ENCODE peak calls at places on chromosomes 16 and 17, in nine cellular contexts. Q is PC-3, O is stomach, F is GM23338, C is tibial nerve, K is lung, I is fibroblast of lung, E is Caco-2, L is LNCaP clone FGC. N is an unnamed sample.

GRCh38 chr16:57612494-57612893 is 15.9 kb upstream of the ADGRG1 start:
- DNase-seq in K (no peak), I (no peak), E (no peak), L (no peak), F (no peak), C (no peak), O (peak), Q (no peak), N (no peak)

GRCh38 chr17:79524201-79524882 is 86.5 kb downstream of the RBFOX3 start:
- DNase-seq in K (no peak), O (no peak), Q (no peak), L (no peak), E (no peak), C (no peak), I (no peak), F (no peak), N (no peak)

GRCh38 chr17:75261336-75262111 is at the start of the genes GGA3 and MRPS7:
- DNase-seq in L (peak), F (peak), O (peak), C (peak), I (peak), K (peak), Q (peak), E (peak), N (peak)

GRCh38 chr17:56499799-56500388 is 93.6 kb upstream of the NOG start:
- DNase-seq in Q (peak), F (peak), L (peak), C (peak), E (peak), K (no peak), I (peak), O (no peak), N (no peak)

GRCh38 chr17:54903375-54903774 is 2.7 kb downstream of the TOM1L1 start:
- DNase-seq in Q (no peak), O (peak), E (peak), C (no peak), I (peak), K (peak), L (peak), F (no peak), N (no peak)

GRCh38 chr17:76955191-76955590 is 87.0 kb downstream of the MGAT5B start:
- DNase-seq in C (no peak), I (no peak), O (no peak), L (no peak), Q (no peak), K (no peak), F (no peak), E (no peak), N (no peak)

GRCh38 chr16:79600636-79601091 is at the start of gene MAF:
- DNase-seq in I (peak), L (peak), F (peak), C (peak), Q (peak), O (peak), K (peak), E (peak), N (peak)

GRCh38 chr17:67438669-67439068 is 61.6 kb downstream of the PITPNC1 start:
- DNase-seq in L (no peak), Q (no peak), C (no peak), E (no peak), F (peak), K (no peak), I (no peak), O (no peak), N (no peak)

GRCh38 chr17:81118308-81119221 is 46.7 kb upstream of the PVALEF start:
- DNase-seq in C (no peak), K (no peak), Q (no peak), O (no peak), F (no peak), I (no peak), L (no peak), E (no peak), N (no peak)

GRCh38 chr17:64217249-64217652 is 45.8 kb downstream of the TEX2 start:
- DNase-seq in Q (no peak), E (no peak), L (no peak), I (no peak), F (no peak), O (no peak), C (no peak), K (no peak), N (no peak)

GRCh38 chr16:85425061-85425662 is 188.0 kb upstream of the GSE1 start:
- DNase-seq in K (no peak), O (no peak), Q (no peak), F (no peak), C (no peak), I (no peak), L (no peak), E (no peak), N (no peak)

GRCh38 chr16:1347962-1348361 is 3.7 kb downstream of the TSR3 start:
- DNase-seq in O (no peak), F (no peak), L (no peak), E (no peak), K (no peak), C (no peak), I (no peak), Q (no peak), N (no peak)

GRCh38 chr16:1347286-1347855 is 4.3 kb downstream of the TSR3 start:
- DNase-seq in C (no peak), K (no peak), O (no peak), E (no peak), Q (no peak), I (no peak), L (no peak), F (no peak), N (no peak)

GRCh38 chr16:1345651-1346421 is 5.8 kb downstream of the TSR3 start:
- DNase-seq in O (no peak), F (no peak), E (no peak), K (no peak), L (no peak), C (no peak), Q (no peak), I (no peak), N (no peak)

GRCh38 chr16:1345087-1345486 is 6.6 kb downstream of the TSR3 start:
- DNase-seq in E (no peak), F (no peak), O (no peak), K (no peak), Q (no peak), L (no peak), I (no peak), C (no peak), N (no peak)

GRCh38 chr16:1346422-1347285 is 5.0 kb downstream of the TSR3 start:
- DNase-seq in K (no peak), F (no peak), C (no peak), Q (no peak), L (no peak), O (no peak), E (no peak), I (no peak), N (no peak)
- TF ChIP-seq CTCF in K (no peak), F (no peak), C (no peak), Q (peak), L (peak), O (peak), E (no peak), I (peak), N (no peak)

GRCh38 chr17:43813386-43813785 is 19.6 kb downstream of the MPP3 start:
- DNase-seq in Q (no peak), K (no peak), C (no peak), L (no peak), I (no peak), O (no peak), E (no peak), F (no peak), N (no peak)
- H3K4me3 ChIP-seq in Q (no peak), K (no peak), C (no peak), L (no peak), I (no peak), O (no peak), E (no peak), F (no peak), N (no peak)

GRCh38 chr17:40331743-40332641 is 23.0 kb downstream of the RARA start:
- DNase-seq in O (peak), I (peak), Q (no peak), F (no peak), C (peak), L (peak), E (no peak), K (peak), N (no peak)
- TF ChIP-seq CTCF in O (no peak), I (no peak), Q (no peak), F (no peak), C (peak), L (no peak), E (no peak), K (no peak), N (no peak)

DNA sequence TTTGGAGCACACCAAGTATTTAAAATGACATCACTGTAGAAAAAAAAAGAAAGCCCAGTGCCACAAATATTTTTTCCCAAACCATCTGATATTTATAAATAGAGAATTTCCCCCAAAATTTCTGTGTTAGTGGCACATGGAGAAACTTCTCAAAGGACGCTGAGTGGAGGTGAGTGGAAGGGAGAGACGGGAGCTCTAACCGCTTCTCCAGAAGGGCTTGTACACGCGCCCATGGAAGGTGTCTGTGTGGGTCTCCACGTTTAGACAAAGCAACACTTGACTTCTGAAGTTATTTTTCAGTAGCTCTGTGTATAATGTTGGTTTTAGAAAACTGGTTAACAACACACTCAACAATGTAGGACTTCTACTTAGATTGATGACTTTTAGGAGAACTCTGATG is 1.0 kb downstream of the MYOCD start:
- DNase-seq in K (no peak), E (no peak), L (no peak), Q (no peak), F (no peak), O (no peak), C (no peak), I (no peak), N (no peak)
- H3K4me3 ChIP-seq in K (no peak), E (no peak), L (no peak), Q (no peak), F (peak), O (peak), C (peak), I (no peak), N (no peak)

N was measured in astrocyte of the cerebellum.